ENCODE peak calls at places on chromosome 6, in ten cellular contexts. D is effector memory CD4-positive, alpha-beta T cell; E is CD8-positive, alpha-beta T cell; U is body of pancreas; M is psoas muscle; G is PC-3; K is ascending aorta; S is tibial nerve; J is cardiac muscle cell; W is HL-60. V is an unnamed sample. For H3K27me3, the result is how much of the 10 kb centered on the place peaks cover.

GRCh38 chr6:20182926-20183521 is 29.2 kb downstream of the MBOAT1 start:
- DNase-seq in M (peak), U (peak), W (no peak), J (no peak), K (no peak), S (no peak), G (peak), D (no peak), E (no peak), V (no peak)

GRCh38 chr6:139017227-139017626 is 11.3 kb upstream of the ABRACL start:
- DNase-seq in D (no peak), K (no peak), U (peak), M (no peak), J (no peak), G (no peak), W (no peak), E (no peak), S (no peak), V (no peak)

GRCh38 chr6:170243386-170243785 is 47.5 kb downstream of the DLL1 start:
- DNase-seq in U (no peak), S (no peak), G (no peak), M (no peak), W (no peak), J (peak), D (no peak), K (no peak), E (no peak), V (no peak)

GRCh38 chr6:163771180-163771579 is 356.7 kb downstream of the QKI start:
- DNase-seq in J (no peak), U (no peak), S (no peak), E (no peak), W (no peak), K (no peak), M (no peak), D (no peak), G (no peak), V (no peak)

GRCh38 chr6:135451617-135452190 is 45.8 kb downstream of the AHI1 start:
- DNase-seq in E (no peak), M (no peak), U (no peak), W (no peak), S (no peak), K (no peak), D (no peak), J (peak), G (peak), V (no peak)

GRCh38 chr6:165568326-165568725 is 94.7 kb downstream of the PDE10A start:
- DNase-seq in W (no peak), E (no peak), M (no peak), D (no peak), U (no peak), J (no peak), G (no peak), K (no peak), S (no peak), V (no peak)

GRCh38 chr6:106162926-106163325 is 76.8 kb downstream of the PRDM1 start:
- DNase-seq in J (no peak), W (no peak), M (no peak), E (no peak), G (no peak), D (no peak), U (no peak), K (no peak), S (no peak), V (no peak)

GRCh38 chr6:142760152-142760551 is 184.8 kb downstream of the HIVEP2 start:
- DNase-seq in S (no peak), K (no peak), W (no peak), J (no peak), M (no peak), E (no peak), D (no peak), U (no peak), G (peak), V (no peak)

GRCh38 chr6:35359744-35360348 is 17.5 kb downstream of the PPARD start:
- DNase-seq in E (no peak), G (peak), S (no peak), K (no peak), J (peak), U (peak), D (no peak), M (no peak), W (no peak), V (no peak)

GRCh38 chr6:153368131-153368530 is 237.0 kb upstream of the RGS17 start:
- DNase-seq in W (no peak), G (no peak), S (no peak), U (no peak), M (no peak), J (no peak), D (no peak), E (no peak), K (no peak), V (no peak)

GRCh38 chr6:160767019-160767646 is 65.1 kb downstream of the PLG start:
- DNase-seq in E (peak), K (no peak), G (peak), S (peak), D (no peak), W (no peak), J (peak), M (peak), U (peak), V (no peak)

GRCh38 chr6:157542405-157542943 is 161.5 kb downstream of the ZDHHC14 start:
- DNase-seq in M (no peak), K (no peak), S (no peak), J (no peak), E (no peak), D (no peak), G (no peak), U (no peak), W (no peak), V (no peak)

GRCh38 chr6:31945507-31946369 is at the start of gene CFB:
- DNase-seq in U (peak), J (no peak), D (no peak), E (no peak), K (peak), S (peak), W (no peak), M (peak), G (peak), V (peak)

GRCh38 chr6:99709062-99709461 is 102.4 kb downstream of the PRDM13 start:
- DNase-seq in U (no peak), W (no peak), J (no peak), S (no peak), K (no peak), E (no peak), G (no peak), M (no peak), D (no peak), V (no peak)

GRCh38 chr6:9085054-9085746 is 649.9 kb upstream of the SLC35B3 start:
- DNase-seq in S (no peak), W (no peak), K (no peak), G (no peak), M (no peak), U (no peak), E (no peak), J (no peak), D (no peak), V (no peak)

GRCh38 chr6:28875348-28875747 is 48.4 kb downstream of the TRIM27 start:
- DNase-seq in J (no peak), G (no peak), E (no peak), S (no peak), K (no peak), U (no peak), M (no peak), W (no peak), D (no peak), V (no peak)

GRCh38 chr6:109998159-109998785 is 20.2 kb downstream of the GPR6 start:
- DNase-seq in K (no peak), S (no peak), M (no peak), W (peak), E (no peak), G (no peak), D (no peak), U (no peak), J (peak), V (no peak)

GRCh38 chr6:70459235-70459634 is 45.9 kb downstream of the FAM135A start:
- DNase-seq in W (no peak), S (no peak), G (no peak), D (no peak), M (no peak), E (no peak), U (no peak), K (no peak), J (no peak), V (no peak)

GRCh38 chr6:157723376-157723775 is 99.7 kb upstream of the SNX9 start:
- DNase-seq in K (no peak), J (no peak), G (no peak), U (no peak), S (no peak), W (no peak), M (no peak), D (no peak), E (peak), V (no peak)

DNA sequence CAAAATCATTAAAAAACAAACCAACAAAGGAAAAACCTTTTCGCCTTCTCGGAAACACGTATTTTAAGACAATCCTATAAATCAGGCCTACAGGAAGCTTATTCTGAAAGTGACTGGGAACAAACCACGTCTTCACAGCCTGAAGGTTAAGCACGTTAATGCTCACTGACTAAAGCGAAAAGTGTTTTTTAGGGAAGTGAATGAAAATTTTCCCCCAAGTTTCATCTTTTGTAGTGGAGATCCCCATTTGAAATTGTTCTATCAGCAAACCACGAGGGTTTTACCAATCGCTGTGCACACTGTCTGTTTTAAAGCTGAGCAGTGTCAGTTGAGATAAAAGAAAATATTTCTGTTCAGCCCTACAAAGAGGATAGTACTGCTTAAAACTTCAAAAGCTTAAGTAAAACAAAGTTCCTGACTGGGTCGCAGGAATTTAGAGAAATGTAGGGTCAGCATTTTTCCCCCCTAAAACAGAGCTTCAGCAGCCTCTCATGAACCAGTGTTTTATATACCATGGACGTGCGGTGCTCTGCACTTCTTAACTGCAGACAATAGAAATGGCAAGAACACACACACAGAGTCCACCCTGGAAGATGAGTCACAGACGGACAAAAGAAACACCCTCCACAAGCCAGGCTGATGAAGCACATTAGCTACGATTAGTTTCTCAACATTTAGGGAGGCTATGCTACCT is 34.9 kb downstream of the SLC22A23 start:
- DNase-seq in S (no peak), E (no peak), G (peak), U (no peak), K (no peak), M (no peak), W (no peak), D (no peak), J (no peak), V (no peak)
- H3K4me3 ChIP-seq in S (no peak), E (no peak), G (no peak), U (no peak), K (no peak), M (no peak), W (no peak), D (no peak), J (no peak), V (no peak)

GRCh38 chr6:117007659-117008058 is 130.6 kb downstream of the RFX6 start:
- DNase-seq in M (no peak), G (no peak), D (no peak), U (no peak), W (no peak), S (no peak), K (no peak), E (no peak), J (no peak), V (no peak)
- H3K27ac ChIP-seq in M (no peak), G (no peak), D (no peak), U (no peak), W (no peak), S (no peak), K (no peak), E (no peak), J (no peak), V (no peak)

GRCh38 chr6:87074051-87074711 is 20.7 kb downstream of the CGA start:
- DNase-seq in K (no peak), U (peak), E (no peak), W (no peak), M (no peak), J (no peak), G (no peak), S (no peak), D (no peak), V (no peak)

GRCh38 chr6:87070750-87071149 is 24.2 kb downstream of the CGA start:
- DNase-seq in E (no peak), U (no peak), J (no peak), S (no peak), G (no peak), M (no peak), W (no peak), D (no peak), K (no peak), V (no peak)

GRCh38 chr6:87066449-87067288 is 28.2 kb downstream of the CGA start:
- DNase-seq in G (peak), K (no peak), W (peak), U (peak), E (no peak), D (peak), J (peak), S (no peak), M (no peak), V (no peak)

GRCh38 chr6:87068804-87069203 is 26.1 kb downstream of the CGA start:
- DNase-seq in E (no peak), M (no peak), G (no peak), K (no peak), S (no peak), W (peak), U (no peak), J (no peak), D (no peak), V (no peak)

DNA sequence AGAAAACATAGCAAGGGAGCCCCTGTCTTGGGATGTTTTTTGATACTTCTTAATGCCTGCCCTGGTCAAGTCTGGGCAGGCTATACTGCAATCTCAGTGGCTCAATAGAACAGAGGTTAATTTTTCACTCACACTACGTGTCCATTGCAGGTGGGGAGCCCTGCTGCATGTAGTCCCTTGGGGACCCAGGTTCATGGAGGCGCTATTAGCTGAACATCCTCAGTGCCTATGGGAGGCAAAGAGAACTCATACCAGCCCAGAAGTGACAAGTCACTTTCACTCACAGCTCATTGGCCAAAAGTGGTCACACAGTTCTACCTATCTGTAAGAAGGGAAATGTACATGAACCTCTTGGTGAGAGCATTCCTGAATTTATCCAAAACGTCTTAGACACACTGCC is 23.2 kb downstream of the CGA start:
- DNase-seq in W (no peak), S (no peak), E (no peak), U (no peak), K (no peak), G (no peak), M (no peak), J (no peak), D (no peak), V (no peak)
- H3K27me3 ChIP-seq in W (under half), S (under half), E (under half), U (under half), K (under half), G (under half), M (under half), J (under half), D (under half), V (under half)

GRCh38 chr6:26032387-26033131 is 54.7 kb upstream of the HFE start:
- DNase-seq in U (no peak), G (peak), D (no peak), E (no peak), K (no peak), W (peak), S (no peak), M (no peak), J (peak), V (no peak)

GRCh38 chr6:26034901-26035300 is 52.3 kb upstream of the HFE start:
- DNase-seq in W (no peak), M (no peak), G (no peak), D (no peak), K (no peak), U (no peak), S (no peak), J (no peak), E (no peak), V (no peak)

GRCh38 chr6:26031595-26032386 is 55.4 kb upstream of the HFE start:
- DNase-seq in W (peak), D (peak), M (peak), K (peak), J (peak), E (peak), U (peak), S (peak), G (peak), V (peak)

GRCh38 chr6:26033132-26033941 is 53.9 kb upstream of the HFE start:
- DNase-seq in K (no peak), U (peak), W (peak), J (peak), M (peak), E (peak), G (peak), D (peak), S (no peak), V (no peak)

DNA sequence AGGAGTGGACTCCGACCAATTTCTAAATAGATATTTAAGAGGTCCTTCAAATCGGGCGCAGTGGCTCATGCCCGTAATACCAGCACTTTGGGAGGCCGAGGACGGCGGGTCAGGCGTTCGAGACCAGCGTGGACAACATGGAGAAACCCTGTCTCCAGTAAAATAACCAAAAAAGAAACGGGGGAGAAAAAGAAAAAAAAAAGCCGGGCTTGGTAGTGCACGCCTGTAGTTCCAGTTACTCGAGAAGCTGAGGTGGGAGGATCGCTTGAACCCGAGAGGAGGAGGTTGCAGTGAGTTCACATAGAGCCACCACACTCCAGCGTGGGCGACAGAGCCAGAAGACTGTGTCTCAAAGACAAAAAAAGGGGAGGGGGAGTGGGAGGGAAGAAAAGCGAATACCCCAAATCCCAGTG is 53.3 kb upstream of the HFE start:
- DNase-seq in E (no peak), M (peak), U (no peak), S (no peak), D (no peak), K (peak), J (no peak), G (no peak), W (no peak), V (no peak)
- H3K4me3 ChIP-seq in E (peak), M (peak), U (no peak), S (peak), D (peak), K (peak), J (peak), G (peak), W (peak), V (peak)

DNA sequence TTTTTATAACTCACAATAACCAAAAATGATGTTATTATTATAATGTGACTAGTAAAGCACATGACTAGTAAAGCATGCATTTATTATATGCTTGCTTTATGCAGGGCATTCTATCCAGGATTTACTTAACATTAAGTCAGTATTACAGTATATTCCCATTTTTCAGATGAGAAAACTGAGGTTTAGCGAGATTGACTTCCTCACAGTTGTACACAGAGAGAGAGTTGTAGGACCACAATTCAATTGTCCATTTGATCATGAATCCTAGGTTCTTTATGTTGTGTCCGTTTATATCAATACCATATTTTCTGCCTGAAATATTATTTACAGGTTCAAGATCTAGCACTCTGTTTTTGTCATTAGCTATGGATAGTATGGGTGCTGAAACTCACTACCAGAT is 301.5 kb downstream of the PRL start:
- DNase-seq in G (no peak), D (no peak), S (no peak), J (no peak), W (no peak), U (no peak), M (no peak), K (no peak), E (no peak), V (no peak)
- H3K27ac ChIP-seq in G (no peak), D (no peak), S (no peak), J (no peak), W (no peak), U (no peak), M (no peak), K (no peak), E (no peak), V (no peak)

DNA sequence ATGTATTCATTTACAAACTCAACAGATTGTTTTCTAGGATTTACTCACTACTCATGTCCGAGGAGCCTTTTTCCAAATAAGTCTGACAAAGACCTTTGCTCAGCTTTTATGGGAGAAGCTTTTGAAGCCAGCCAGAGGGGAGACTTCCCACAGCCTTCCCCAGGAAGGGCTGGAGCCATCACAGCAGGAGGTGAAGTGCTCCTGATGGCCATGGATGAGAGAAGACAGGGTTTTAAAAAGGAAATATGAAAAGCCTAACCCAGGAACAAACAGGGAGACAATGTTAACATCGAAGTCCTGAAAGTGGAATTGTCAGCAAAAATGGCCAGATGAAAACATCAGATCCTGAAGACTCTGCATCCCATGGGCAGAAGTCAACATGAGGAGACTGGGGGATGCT is 11.6 kb upstream of the TAGAP start:
- DNase-seq in W (no peak), K (no peak), D (no peak), M (no peak), E (no peak), S (no peak), J (no peak), U (no peak), G (no peak), V (no peak)
- H3K27me3 ChIP-seq in W (under half), K (under half), D (under half), M (under half), E (under half), S (under half), J (under half), U (under half), G (half or more), V (under half)

GRCh38 chr6:167341665-167342655 is 17.1 kb downstream of the TTLL2 start:
- DNase-seq in K (no peak), E (no peak), W (no peak), S (no peak), U (no peak), G (no peak), J (no peak), D (no peak), M (no peak), V (no peak)
- H3K4me3 ChIP-seq in K (no peak), E (no peak), W (no peak), S (no peak), U (no peak), G (no peak), J (no peak), D (no peak), M (no peak), V (no peak)

DNA sequence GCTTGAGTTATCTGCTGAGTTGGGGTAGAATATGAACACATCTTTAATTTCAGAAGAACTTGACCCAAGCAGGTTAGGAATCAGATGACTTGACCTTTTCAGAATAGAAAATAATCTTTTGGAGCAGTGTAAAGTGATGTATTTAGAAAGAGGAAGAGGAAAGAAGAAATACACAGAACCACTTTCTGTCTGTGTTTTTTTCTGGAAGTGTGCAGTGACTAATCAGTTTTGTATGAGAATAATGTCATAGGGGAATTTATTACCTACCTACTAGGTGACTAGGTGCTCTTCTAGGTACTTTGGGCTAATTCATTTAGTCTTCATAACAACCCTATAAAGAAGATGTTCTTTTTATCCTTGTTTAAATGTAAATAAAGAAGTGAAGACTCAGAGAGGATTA is 3.0 kb downstream of the PPP1R14C start:
- DNase-seq in G (peak), E (no peak), U (no peak), W (no peak), S (no peak), M (no peak), J (no peak), D (no peak), K (no peak), V (no peak)
- H3K27ac ChIP-seq in G (no peak), E (no peak), U (no peak), W (no peak), S (no peak), M (peak), J (peak), D (no peak), K (no peak), V (no peak)

GRCh38 chr6:33812669-33813068 is 8.9 kb upstream of the MLN start:
- DNase-seq in S (no peak), E (peak), D (no peak), J (peak), M (peak), W (no peak), U (peak), K (no peak), G (peak), V (no peak)
- H3K27me3 ChIP-seq in S (under half), E (under half), D (under half), J (under half), M (under half), W (under half), U (under half), K (under half), G (half or more), V (under half)